ENCODE peak calls at places on chromosomes 16 and 17, in eight cellular contexts. W is mesendoderm; Q is SJCRH30; J is activated T-cell treated with anti-CD3 and anti-CD28 coated beads, Interleukin-2, amount 50 U/mL, for 4 hours; P is amygdala; G is stimulated activated CD4-positive, alpha-beta T cell treated with anti-CD3 and anti-CD28 coated beads, Interleukin-1b, Interleukin-23, amount 100 ng/mL, for 1 hour; K is amniotic stem cell; R is SHP77. S is an unnamed sample.

GRCh38 chr17:63442549-63443035 is 3.5 kb downstream of the CYB561 start:
- DNase-seq in Q (no peak), P (no peak), K (no peak), W (peak), J (no peak), R (no peak), G (no peak), S (no peak)

GRCh38 chr17:66776999-66777688 is 57.8 kb upstream of the CACNG5 start:
- DNase-seq in R (no peak), K (no peak), J (no peak), P (no peak), W (no peak), Q (no peak), G (no peak), S (no peak)

GRCh38 chr16:4612474-4612931 is 2.2 kb downstream of the UBALD1 start:
- DNase-seq in P (no peak), Q (no peak), G (no peak), J (no peak), W (peak), R (no peak), K (no peak), S (no peak)

GRCh38 chr16:81560979-81561657 is 116.5 kb downstream of the CMIP start:
- DNase-seq in P (no peak), Q (no peak), G (no peak), K (no peak), J (no peak), W (no peak), R (no peak), S (no peak)

GRCh38 chr17:7294614-7295153 is at the start of gene YBX2:
- DNase-seq in K (no peak), J (peak), W (peak), R (peak), G (peak), Q (no peak), P (no peak), S (peak)

GRCh38 chr17:76943202-76943601 is 75.0 kb downstream of the MGAT5B start:
- DNase-seq in R (no peak), G (no peak), P (no peak), J (no peak), K (no peak), W (no peak), Q (no peak), S (no peak)

GRCh38 chr17:364766-365165 is 12.2 kb upstream of the RPH3AL start:
- DNase-seq in K (no peak), R (no peak), J (no peak), P (no peak), Q (no peak), W (no peak), G (no peak), S (no peak)

GRCh38 chr16:12896562-12896961 is 4.8 kb upstream of the SHISA9 start:
- DNase-seq in W (peak), G (no peak), K (no peak), J (no peak), Q (no peak), P (no peak), R (peak), S (no peak)

GRCh38 chr17:12623220-12623848 is 42.4 kb upstream of the MYOCD start:
- DNase-seq in K (no peak), R (no peak), W (no peak), J (no peak), Q (no peak), P (no peak), G (no peak), S (no peak)

GRCh38 chr16:87463722-87464690 is 28.8 kb downstream of the ZCCHC14 start:
- DNase-seq in W (no peak), G (no peak), P (no peak), J (peak), R (no peak), K (no peak), Q (no peak), S (peak)

GRCh38 chr16:11297492-11298142 is 16.5 kb upstream of the PRM1 start:
- DNase-seq in R (peak), W (peak), K (no peak), G (peak), J (peak), Q (peak), P (peak), S (peak)

GRCh38 chr17:41697122-41697962 is 8.7 kb downstream of the EIF1 start:
- DNase-seq in R (peak), P (no peak), G (no peak), Q (peak), K (no peak), W (no peak), J (no peak), S (no peak)

GRCh38 chr17:39754958-39755549 is 17.3 kb downstream of the GRB7 start:
- DNase-seq in Q (no peak), P (no peak), J (no peak), K (no peak), R (no peak), W (peak), G (no peak), S (no peak)

GRCh38 chr17:69870751-69871199 is 204.2 kb upstream of the KCNJ16 start:
- DNase-seq in P (no peak), J (no peak), W (peak), R (no peak), K (peak), G (no peak), Q (no peak), S (no peak)

GRCh38 chr16:78551487-78552085 is 452.1 kb downstream of the WWOX start:
- DNase-seq in R (peak), K (no peak), Q (no peak), P (no peak), J (no peak), G (no peak), W (peak), S (no peak)

GRCh38 chr17:67156269-67157199 is 88.5 kb downstream of the HELZ start:
- DNase-seq in R (no peak), K (no peak), W (peak), Q (no peak), P (no peak), J (no peak), G (no peak), S (peak)

GRCh38 chr16:23539984-23540816 is 16.9 kb downstream of the EARS2 start:
- DNase-seq in P (no peak), Q (no peak), J (no peak), K (no peak), W (no peak), R (peak), G (no peak), S (no peak)

GRCh38 chr16:67770371-67770991 is 35.9 kb downstream of the RANBP10 start:
- DNase-seq in P (no peak), G (no peak), W (no peak), J (no peak), K (no peak), R (no peak), Q (no peak), S (no peak)

GRCh38 chr17:14701901-14702300 is 401.0 kb downstream of the HS3ST3B1 start:
- DNase-seq in W (no peak), P (no peak), K (no peak), R (no peak), J (no peak), Q (no peak), G (no peak), S (no peak)

GRCh38 chr16:21169249-21169981 is 10.9 kb downstream of the LDAF1 start:
- DNase-seq in W (no peak), J (no peak), P (no peak), K (no peak), Q (no peak), R (no peak), G (no peak), S (no peak)

GRCh38 chr17:46726106-46726670 is 92.3 kb downstream of the WNT3 start:
- DNase-seq in G (no peak), W (no peak), P (no peak), Q (no peak), K (no peak), R (no peak), J (no peak), S (no peak)

GRCh38 chr16:1208239-1208830 is 16.7 kb downstream of the TPSG1 start:
- DNase-seq in W (no peak), J (no peak), R (no peak), G (no peak), P (no peak), K (no peak), Q (no peak), S (no peak)

GRCh38 chr17:12422632-12423031 is 243.1 kb upstream of the MYOCD start:
- DNase-seq in W (no peak), G (no peak), J (no peak), K (no peak), P (no peak), R (peak), Q (no peak), S (no peak)

GRCh38 chr16:67910162-67910561 is 17.1 kb downstream of the PSKH1 start:
- DNase-seq in W (no peak), J (no peak), K (no peak), G (no peak), Q (peak), R (peak), P (peak), S (no peak)

GRCh38 chr17:10631048-10631700 is 25.9 kb downstream of the MYH3 start:
- DNase-seq in P (no peak), K (no peak), G (no peak), Q (no peak), R (peak), W (peak), J (no peak), S (no peak)

GRCh38 chr16:84839054-84839453 is 19.3 kb downstream of the CRISPLD2 start:
- DNase-seq in Q (no peak), R (no peak), G (no peak), K (no peak), W (no peak), P (no peak), J (no peak), S (no peak)

GRCh38 chr16:72458035-72458434 is 286.1 kb upstream of the PMFBP1 start:
- DNase-seq in G (no peak), W (no peak), Q (no peak), P (no peak), K (no peak), R (no peak), J (no peak), S (no peak)

GRCh38 chr17:46810837-46811236 is 7.7 kb downstream of the WNT3 start:
- DNase-seq in P (no peak), Q (no peak), R (no peak), K (no peak), G (no peak), W (no peak), J (no peak), S (no peak)

GRCh38 chr16:18983565-18984424 is at the start of gene TMC7:
- DNase-seq in W (peak), G (no peak), P (peak), K (peak), J (no peak), Q (peak), R (peak), S (no peak)

GRCh38 chr16:4918790-4919210 is 18.1 kb downstream of the PPL start:
- DNase-seq in Q (no peak), J (no peak), P (no peak), G (no peak), W (no peak), R (no peak), K (no peak), S (no peak)

GRCh38 chr17:17420035-17420434 is 56.8 kb upstream of the MED9 start:
- DNase-seq in Q (peak), G (no peak), J (no peak), K (no peak), W (no peak), R (peak), P (no peak), S (no peak)

GRCh38 chr17:71392715-71393567 is 727.9 kb upstream of the SOX9 start:
- DNase-seq in G (no peak), P (no peak), Q (no peak), R (no peak), J (no peak), K (peak), W (no peak), S (no peak)

GRCh38 chr16:2482181-2483107 is 7.5 kb downstream of the TBC1D24 start:
- DNase-seq in K (no peak), Q (peak), J (no peak), P (peak), G (no peak), W (no peak), R (peak), S (no peak)

GRCh38 chr16:74268372-74268782 is 28.2 kb upstream of the PSMD7 start:
- DNase-seq in W (no peak), J (no peak), K (no peak), G (no peak), P (no peak), R (no peak), Q (no peak), S (no peak)